ENCODE peak calls at places on chromosomes 11 and 22, in eight cellular contexts. W is A549; L is activated CD8-positive, alpha-beta T cell treated with anti-CD3 and anti-CD28 coated beads for 36 hours; E is coronary artery; T is right atrium auricular region; C is fibroblast of mammary gland; Q is neural crest cell; K is AG04450. I is an unnamed sample.

GRCh38 chr11:94871491-94872185 is 101.7 kb downstream of the CWC15 start:
- DNase-seq in L (no peak), K (no peak), C (no peak), E (peak), T (no peak), W (no peak), Q (no peak), I (peak)

GRCh38 chr11:22581354-22581753 is 44.3 kb downstream of the FANCF start:
- DNase-seq in Q (no peak), L (no peak), C (no peak), E (no peak), T (no peak), K (no peak), W (no peak), I (no peak)

GRCh38 chr11:46364791-46365190 is 16.7 kb upstream of the MDK start:
- DNase-seq in K (no peak), E (no peak), L (no peak), T (no peak), C (no peak), Q (no peak), W (no peak), I (no peak)

GRCh38 chr11:121891134-121891533 is 224.9 kb downstream of the BLID start:
- DNase-seq in E (no peak), Q (no peak), W (no peak), L (no peak), K (no peak), C (no peak), T (no peak), I (no peak)

GRCh38 chr22:36587289-36588154 is 58.6 kb upstream of the EIF3D start:
- DNase-seq in W (peak), L (no peak), Q (no peak), E (no peak), T (no peak), C (peak), K (no peak), I (no peak)

GRCh38 chr11:75668508-75669297 is at the start of gene MAP6:
- DNase-seq in K (no peak), L (peak), E (no peak), T (no peak), C (no peak), W (peak), Q (peak), I (peak)

GRCh38 chr11:128620306-128621175 is 33.2 kb upstream of the ETS1 start:
- DNase-seq in E (no peak), K (no peak), L (no peak), T (no peak), Q (no peak), C (no peak), W (no peak), I (no peak)

GRCh38 chr11:20161230-20161918 is 1.1 kb upstream of the DBX1 start:
- DNase-seq in L (no peak), K (no peak), W (no peak), Q (no peak), C (no peak), T (no peak), E (no peak), I (no peak)

GRCh38 chr11:18192988-18193387 is 20.4 kb downstream of the MRGPRX4 start:
- DNase-seq in E (no peak), W (no peak), Q (no peak), C (no peak), K (no peak), T (no peak), L (no peak), I (peak)

GRCh38 chr11:36088234-36088975 is 144.5 kb downstream of the LDLRAD3 start:
- DNase-seq in K (no peak), T (no peak), C (peak), Q (no peak), E (no peak), L (no peak), W (no peak), I (no peak)

GRCh38 chr11:124276081-124276480 is 19.9 kb downstream of the OR8G5 start:
- DNase-seq in C (peak), L (peak), K (peak), T (no peak), E (no peak), Q (no peak), W (no peak), I (no peak)

GRCh38 chr11:2269601-2270321 is 627 bp downstream of the ASCL2 start:
- DNase-seq in T (peak), K (peak), E (peak), Q (peak), C (peak), W (peak), L (peak), I (no peak)

GRCh38 chr11:15150507-15150906 is 35.8 kb downstream of the INSC start:
- DNase-seq in Q (no peak), L (no peak), E (no peak), W (no peak), K (no peak), T (no peak), C (no peak), I (no peak)

GRCh38 chr11:119363874-119364590 is 17.5 kb downstream of the USP2 start:
- DNase-seq in E (no peak), C (no peak), Q (peak), K (no peak), W (peak), T (no peak), L (peak), I (no peak)

GRCh38 chr11:34185926-34186841 is 80.8 kb downstream of the NAT10 start:
- DNase-seq in L (no peak), T (no peak), W (no peak), Q (peak), C (no peak), E (no peak), K (no peak), I (no peak)

GRCh38 chr11:111735262-111736116 is 30.7 kb downstream of the PPP2R1B start:
- DNase-seq in W (no peak), K (peak), L (no peak), T (peak), E (peak), C (peak), Q (no peak), I (peak)

GRCh38 chr22:44020981-44021380 is 3.1 kb upstream of the PARVB start:
- DNase-seq in T (no peak), E (no peak), W (no peak), Q (no peak), L (no peak), K (no peak), C (peak), I (no peak)

GRCh38 chr11:62842171-62842717 is 2.9 kb upstream of the WDR74 start:
- DNase-seq in E (peak), Q (no peak), K (no peak), W (no peak), C (no peak), T (peak), L (peak), I (no peak)

GRCh38 chr22:41030891-41031290 is 61.5 kb upstream of the EP300 start:
- DNase-seq in W (no peak), T (no peak), K (no peak), E (no peak), Q (no peak), C (peak), L (no peak), I (no peak)

GRCh38 chr11:84817998-84818397 is 809.1 kb downstream of the DLG2 start:
- DNase-seq in C (peak), W (no peak), K (no peak), E (no peak), L (no peak), T (no peak), Q (no peak), I (no peak)

GRCh38 chr22:42001127-42001526 is 2.5 kb downstream of the WBP2NL start:
- DNase-seq in E (no peak), T (no peak), W (no peak), K (no peak), Q (no peak), L (no peak), C (peak), I (no peak)

GRCh38 chr11:23680488-23681230 is 816.2 kb upstream of the LUZP2 start:
- DNase-seq in T (no peak), L (no peak), K (no peak), Q (no peak), C (no peak), E (no peak), W (no peak), I (no peak)
- TF ChIP-seq CTCF in T (no peak), L (no peak), K (no peak), Q (no peak), C (no peak), E (no peak), W (no peak), I (no peak)

DNA sequence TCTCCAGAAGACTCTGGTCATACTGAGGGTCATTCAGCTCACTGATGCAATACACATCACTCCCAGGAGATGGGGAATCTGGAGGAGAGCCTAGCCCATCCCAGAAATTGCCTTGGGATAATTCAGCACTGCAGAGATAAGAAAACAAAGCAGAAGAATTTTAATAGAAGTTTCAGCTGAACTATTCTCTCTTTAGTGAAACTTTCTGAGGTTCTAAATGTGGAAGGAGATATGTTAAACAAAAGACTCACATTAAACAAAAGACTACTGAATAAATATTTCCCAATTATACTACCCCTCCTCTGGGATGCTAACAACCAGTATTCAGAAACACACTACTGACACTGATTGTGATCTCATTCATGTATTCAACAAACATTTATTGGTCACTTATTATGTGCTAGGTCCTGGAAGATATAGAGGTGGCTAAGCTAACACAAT is 47.8 kb downstream of the C2CD3 start:
- DNase-seq in L (no peak), Q (no peak), K (no peak), C (no peak), W (peak), E (no peak), T (no peak), I (no peak)
- TF ChIP-seq CTCF in L (no peak), Q (no peak), K (peak), C (no peak), W (no peak), E (no peak), T (no peak), I (peak)

DNA sequence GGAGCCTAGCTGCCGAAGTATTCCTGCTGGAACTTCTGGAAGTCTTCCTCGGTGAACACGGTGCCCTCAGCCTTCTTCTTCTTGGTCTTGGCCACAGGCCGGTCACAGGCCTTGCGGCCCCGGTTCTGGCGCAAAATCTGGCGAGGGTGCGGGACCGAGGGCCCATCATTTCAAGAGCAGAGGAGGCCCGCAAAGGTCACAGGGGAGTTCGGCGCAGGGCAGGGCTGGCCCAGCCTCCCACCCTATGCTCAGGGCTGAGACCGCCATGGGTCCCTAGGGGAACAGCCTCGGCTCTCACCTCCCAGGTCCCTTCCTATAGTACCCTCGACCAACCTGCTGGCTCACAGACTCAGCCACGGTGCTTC is 3.1 kb downstream of the RPS19BP1 start:
- DNase-seq in T (no peak), K (no peak), Q (no peak), W (no peak), E (no peak), L (no peak), C (no peak), I (no peak)
- TF ChIP-seq CTCF in T (peak), K (no peak), Q (no peak), W (no peak), E (no peak), L (peak), C (no peak), I (peak)

DNA sequence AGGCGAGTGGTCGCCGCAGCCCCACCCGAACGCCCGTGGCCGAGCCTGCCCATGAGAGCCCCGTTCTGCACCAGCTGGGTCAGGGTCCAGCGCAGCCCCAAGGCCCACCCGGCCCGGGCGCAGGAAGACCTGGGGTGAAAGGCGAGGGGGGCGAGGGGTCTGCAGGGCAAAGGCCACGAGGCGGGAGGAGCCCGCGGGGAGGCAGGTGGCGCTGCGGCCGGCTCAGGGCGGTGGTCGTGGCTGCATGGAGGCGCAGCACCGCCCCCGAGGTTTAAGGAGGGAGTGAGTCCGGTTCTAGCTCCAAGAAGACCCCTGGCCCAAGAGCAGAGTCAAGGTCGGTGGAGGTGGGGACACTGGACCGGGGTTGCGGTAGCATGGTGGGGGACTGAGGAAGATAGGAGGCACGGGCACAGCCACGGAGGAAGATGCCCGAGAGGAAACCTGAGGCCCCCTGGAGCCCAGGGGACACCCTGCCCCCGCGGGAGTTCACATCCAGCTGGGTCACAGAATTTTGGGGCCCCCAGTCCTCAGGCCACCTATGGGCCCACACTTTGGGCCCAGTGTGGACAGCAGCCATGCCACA is 498 bp upstream of the HDAC10 start:
- DNase-seq in L (no peak), Q (no peak), C (no peak), W (no peak), E (no peak), K (no peak), T (no peak), I (no peak)
- TF ChIP-seq CTCF in L (no peak), Q (no peak), C (no peak), W (no peak), E (no peak), K (no peak), T (no peak), I (no peak)

DNA sequence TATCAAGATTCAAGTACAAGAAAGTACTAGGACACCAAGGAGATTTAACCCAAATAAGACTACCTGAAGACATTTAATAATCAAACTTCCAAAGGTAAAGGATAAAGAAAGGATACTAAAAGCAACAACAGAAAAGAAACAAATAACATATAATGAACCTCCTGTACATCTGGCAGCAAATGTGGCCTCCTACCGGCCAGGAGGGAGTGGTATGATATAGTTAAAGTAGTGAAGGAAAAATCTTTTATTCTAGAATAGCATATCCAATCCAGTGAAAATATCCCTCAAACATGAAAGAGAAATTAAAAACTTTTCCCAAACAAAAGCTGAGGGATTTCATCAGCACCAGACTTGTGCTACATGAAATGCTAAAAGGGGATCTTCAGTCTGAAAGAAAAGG is 104.7 kb upstream of the GUCY1A2 start:
- DNase-seq in C (no peak), L (no peak), E (no peak), W (no peak), K (no peak), Q (no peak), T (no peak), I (no peak)
- TF ChIP-seq CTCF in C (peak), L (no peak), E (no peak), W (no peak), K (peak), Q (no peak), T (no peak), I (no peak)

GRCh38 chr11:31110825-31111224 is 258.7 kb downstream of the DCDC1 start:
- DNase-seq in E (no peak), T (no peak), C (no peak), W (no peak), Q (no peak), K (no peak), L (no peak), I (no peak)
- TF ChIP-seq CTCF in E (no peak), T (no peak), C (no peak), W (no peak), Q (no peak), K (no peak), L (no peak), I (no peak)

GRCh38 chr22:30247974-30248373 is 1.4 kb upstream of the LIF start:
- DNase-seq in W (no peak), Q (no peak), E (no peak), K (no peak), C (no peak), T (no peak), L (no peak), I (no peak)

GRCh38 chr22:30245181-30245984 is 1.2 kb downstream of the LIF start:
- DNase-seq in L (peak), C (no peak), W (no peak), K (no peak), T (no peak), E (no peak), Q (no peak), I (no peak)

GRCh38 chr22:30247561-30247960 is 1.0 kb upstream of the LIF start:
- DNase-seq in E (no peak), K (no peak), C (no peak), W (no peak), T (no peak), Q (no peak), L (no peak), I (no peak)

GRCh38 chr22:30246962-30247376 is 410 bp upstream of the LIF start:
- DNase-seq in C (no peak), K (no peak), T (no peak), Q (no peak), L (no peak), E (no peak), W (no peak), I (no peak)

GRCh38 chr22:30245985-30246901 is at the start of gene LIF:
- DNase-seq in C (peak), L (peak), K (peak), E (no peak), Q (no peak), W (no peak), T (no peak), I (no peak)
- TF ChIP-seq CTCF in C (no peak), L (no peak), K (peak), E (no peak), Q (no peak), W (no peak), T (peak), I (peak)

I was measured in osteocyte.